ENCODE peak calls at places on chromosomes 2 and 18, in four cellular contexts. P is SK-N-SH, V is GM12878, F is HepG2. J is an unnamed sample.
A peak's percentile ranks its signal among the peaks of the same experiment; 100 is the strongest.

GRCh38 chr18:71336811-71337210 is 1048.0 kb downstream of the SOCS6 start:
- DNase-seq in P (no peak), V (no peak), F (no peak), J (no peak)

GRCh38 chr2:182971820-182972547 is 66.3 kb downstream of the NCKAP1 start:
- DNase-seq in P (no peak), V (no peak), F (no peak), J (no peak)

GRCh38 chr18:47882641-47883040 is 47.8 kb downstream of the SMAD2 start:
- DNase-seq in P (no peak), V (no peak), F (no peak), J (no peak)

GRCh38 chr18:79515944-79516351 is 120.2 kb downstream of the NFATC1 start:
- DNase-seq in P (no peak), V (no peak), F (peak; percentile 5), J (no peak)

GRCh38 chr2:225117061-225117716 is 74.9 kb upstream of the DOCK10 start:
- DNase-seq in P (no peak), V (no peak), F (no peak), J (no peak)

GRCh38 chr2:67039701-67040100 is 357.4 kb upstream of the ETAA1 start:
- DNase-seq in P (no peak), V (no peak), F (no peak), J (no peak)

GRCh38 chr2:239193426-239193825 is 207.4 kb downstream of the HDAC4 start:
- DNase-seq in P (no peak), V (no peak), F (no peak), J (no peak)

GRCh38 chr18:31656754-31657153 is 27.6 kb downstream of the B4GALT6 start:
- DNase-seq in P (no peak), V (no peak), F (no peak), J (no peak)

GRCh38 chr2:166375736-166376487 is at the start of gene SCN9A:
- DNase-seq in P (peak; percentile 93), V (no peak), F (peak; percentile 82), J (peak; percentile 92)

GRCh38 chr18:48124857-48125626 is 194.6 kb upstream of the SMAD2 start:
- DNase-seq in P (no peak), V (peak; percentile 9), F (no peak), J (no peak)

GRCh38 chr2:11527001-11527400 is 6.8 kb upstream of the GREB1 start:
- DNase-seq in P (no peak), V (peak; percentile 13), F (no peak), J (no peak)

GRCh38 chr2:56077352-56077915 is 106.4 kb upstream of the CCDC85A start:
- DNase-seq in P (peak; percentile 21), V (no peak), F (peak; percentile 49), J (peak; percentile 43)

GRCh38 chr2:229087843-229088520 is 183.1 kb downstream of the PID1 start:
- DNase-seq in P (no peak), V (no peak), F (no peak), J (no peak)

GRCh38 chr2:86143307-86143706 is 37.3 kb downstream of the PTCD3 start:
- DNase-seq in P (no peak), V (no peak), F (no peak), J (no peak)

GRCh38 chr2:16167471-16168426 is 227.4 kb downstream of the MYCN start:
- DNase-seq in P (no peak), V (no peak), F (no peak), J (no peak)

GRCh38 chr18:2881088-2881487 is 34.3 kb downstream of the EMILIN2 start:
- DNase-seq in P (no peak), V (no peak), F (no peak), J (no peak)

DNA sequence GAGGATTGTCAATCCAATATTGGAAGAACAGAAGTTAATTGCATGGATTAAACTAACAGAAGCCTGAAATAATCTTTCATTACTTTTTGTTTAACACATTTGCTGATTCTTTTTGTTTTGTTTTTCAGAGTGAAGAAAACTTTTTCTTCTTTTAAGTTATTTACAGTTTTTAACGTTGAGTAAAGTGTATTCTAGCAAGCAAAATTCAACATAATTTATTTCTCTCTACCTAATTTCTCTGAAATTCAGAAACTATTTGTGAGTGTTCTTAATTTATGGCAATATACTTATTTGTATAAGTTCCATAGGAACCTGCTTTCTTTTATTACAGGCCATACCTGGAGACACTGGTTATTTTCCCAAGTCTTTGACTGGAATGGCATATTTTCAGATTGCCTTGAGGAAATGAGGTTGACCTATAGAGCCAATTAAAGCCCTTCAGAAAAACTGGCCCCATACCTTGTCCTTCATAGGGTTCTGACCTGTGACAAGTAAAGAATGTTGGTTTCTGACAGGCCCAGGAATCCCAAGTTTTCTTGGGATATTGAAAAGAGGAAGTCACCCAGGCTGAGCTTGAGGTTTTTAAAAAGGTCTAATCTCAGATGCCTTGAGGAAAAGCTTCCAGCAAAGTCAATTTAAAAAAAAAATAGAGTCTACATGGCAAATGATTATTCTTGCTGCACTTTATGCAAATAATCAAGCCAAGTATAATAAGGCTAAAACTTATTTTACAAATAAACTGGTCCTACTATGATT is 26.8 kb upstream of the LIPG start:
- DNase-seq in P (no peak), V (no peak), F (no peak), J (no peak)
- TF ChIP-seq SMC3 in P (no peak), V (no peak), F (no peak), J (no peak)

GRCh38 chr2:191836471-191836852 is 10.4 kb downstream of the CAVIN2 start:
- DNase-seq in P (no peak), V (no peak), F (no peak), J (no peak)

GRCh38 chr2:191836853-191837769 is 9.8 kb downstream of the CAVIN2 start:
- DNase-seq in P (no peak), V (no peak), F (no peak), J (no peak)

GRCh38 chr2:191839918-191840804 is 6.7 kb downstream of the CAVIN2 start:
- DNase-seq in P (no peak), V (no peak), F (no peak), J (no peak)

GRCh38 chr2:191840916-191841315 is 6.0 kb downstream of the CAVIN2 start:
- DNase-seq in P (no peak), V (no peak), F (no peak), J (no peak)

DNA sequence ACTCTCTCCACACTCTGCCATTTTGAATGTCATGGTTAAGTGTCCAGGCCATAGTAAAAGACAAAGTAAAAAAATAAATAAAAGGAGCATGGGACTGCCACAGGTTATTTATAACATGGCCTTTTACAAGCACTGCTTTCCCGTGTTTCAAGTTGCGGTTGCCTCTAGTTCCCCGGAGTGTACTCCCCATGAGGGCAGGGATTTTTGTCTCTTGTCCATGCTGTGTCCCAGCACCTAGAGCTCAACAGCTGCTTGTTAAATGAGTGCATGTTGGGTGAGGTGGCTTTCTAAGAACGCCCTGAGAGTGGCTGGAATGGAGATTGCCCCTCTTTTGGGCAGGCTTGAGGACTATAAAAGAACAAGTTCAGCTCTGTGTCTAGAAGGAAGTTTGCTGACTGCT is 8.4 kb downstream of the CAVIN2 start:
- DNase-seq in P (no peak), V (no peak), F (no peak), J (no peak)
- TF ChIP-seq PBX3 in P (no peak), V (no peak), F (no peak), J (no peak)

DNA sequence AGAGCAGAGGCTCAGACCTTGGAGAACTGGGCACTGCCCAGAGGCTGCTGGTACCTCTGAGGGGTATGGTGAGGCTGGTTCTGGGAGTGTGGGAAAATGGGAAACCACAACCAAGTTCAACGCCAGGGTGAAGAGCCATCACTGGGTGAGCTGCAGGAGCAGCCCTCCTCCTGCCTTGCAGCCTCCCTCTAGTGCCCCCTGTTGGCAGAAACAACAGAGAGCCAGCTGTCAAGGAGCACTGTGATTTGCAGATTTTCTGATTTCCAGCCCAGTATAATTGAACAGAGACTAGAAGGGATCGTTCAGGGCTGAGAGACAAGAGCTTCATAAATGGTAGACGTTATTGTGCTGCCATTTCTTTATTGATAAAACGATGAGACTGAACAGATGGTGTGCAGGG is 50.5 kb downstream of the MAPK4 start:
- DNase-seq in P (no peak), V (no peak), F (no peak), J (no peak)
- TF ChIP-seq SMC3 in P (no peak), V (no peak), F (no peak), J (no peak)

DNA sequence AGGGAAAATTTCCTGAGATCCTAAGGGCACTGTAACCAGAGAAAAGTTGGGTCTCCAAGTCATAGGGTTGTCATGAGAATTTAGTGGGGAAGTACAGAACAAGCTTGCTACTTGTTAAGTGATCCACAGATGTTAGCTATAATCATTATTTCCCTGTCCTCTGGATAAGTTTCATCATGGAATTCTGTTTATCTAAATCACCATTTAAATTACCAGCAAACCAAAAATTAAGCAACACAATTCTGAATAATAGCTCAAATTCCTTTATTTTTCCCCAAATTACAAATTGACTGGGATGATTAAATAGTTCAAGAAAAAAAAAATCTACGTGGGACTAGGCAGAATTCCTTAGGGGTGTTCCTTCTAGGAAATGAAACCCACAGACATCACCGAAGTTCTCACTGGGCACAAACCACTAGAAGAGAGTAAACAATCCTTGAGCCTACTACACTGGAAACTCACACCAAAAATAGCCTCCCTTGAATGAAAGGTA is 159.5 kb downstream of the COL6A3 start:
- DNase-seq in P (no peak), V (no peak), F (no peak), J (no peak)
- TF ChIP-seq PBX3 in P (no peak), V (no peak), F (no peak), J (no peak)

DNA sequence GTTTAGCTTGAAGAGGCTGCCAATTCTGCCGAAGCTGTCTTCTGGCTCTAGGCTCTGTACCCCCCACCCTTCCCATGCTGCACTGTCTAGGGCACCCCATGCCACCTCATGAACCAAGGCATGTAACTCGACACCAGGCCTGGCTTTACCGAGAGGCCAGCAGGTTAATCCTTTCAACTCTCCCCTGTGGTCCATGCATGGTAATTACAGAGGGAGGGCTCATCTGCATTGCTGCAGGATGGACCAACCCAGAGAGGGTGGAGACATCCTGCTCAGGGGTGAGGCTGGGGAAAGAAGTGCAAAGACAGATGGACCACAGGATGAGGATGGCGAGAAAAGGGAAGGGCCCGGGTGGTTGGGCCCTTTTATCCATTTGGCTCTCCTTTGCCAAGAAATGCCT is 65.8 kb downstream of the KCTD1 start:
- DNase-seq in P (no peak), V (no peak), F (no peak), J (no peak)
- TF ChIP-seq SMC3 in P (no peak), V (no peak), F (no peak), J (no peak)

DNA sequence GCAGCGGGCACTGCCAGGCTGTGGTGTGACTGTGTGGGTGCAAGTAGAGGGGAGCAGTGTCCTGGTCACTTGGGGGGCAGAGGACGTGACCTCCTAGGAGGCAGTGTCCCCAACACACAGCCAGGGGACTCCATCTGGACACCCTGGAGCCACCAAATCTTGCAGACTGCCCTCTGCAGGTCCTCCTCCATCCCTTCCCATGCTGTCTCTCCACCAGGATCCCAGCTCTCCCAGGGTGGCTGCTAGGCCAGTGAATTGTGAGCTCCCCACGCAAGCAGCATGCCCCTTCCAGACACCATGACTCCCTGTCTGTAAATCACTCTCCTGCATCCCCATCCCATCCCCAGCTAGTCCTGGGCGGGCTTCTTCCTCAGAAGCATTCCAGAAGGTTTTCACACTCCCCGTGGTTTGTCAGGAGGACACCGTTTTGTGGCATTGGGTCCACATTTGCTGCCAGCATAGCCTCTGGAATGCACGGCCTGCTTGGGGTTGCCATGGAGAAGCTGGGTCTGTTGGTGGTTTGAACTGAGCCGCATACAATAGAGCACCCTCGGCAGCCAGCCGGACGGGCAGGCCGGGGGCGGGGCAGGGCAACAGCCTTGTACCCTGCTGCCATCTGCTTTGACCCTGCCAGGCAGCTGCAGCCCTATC is 210.7 kb downstream of the KLHL29 start:
- DNase-seq in P (no peak), V (no peak), F (peak; percentile 45), J (no peak)
- TF ChIP-seq PBX3 in P (no peak), V (no peak), F (no peak), J (no peak)